ENCODE peak calls at places on chromosome 2, in seven cellular contexts. G is stomach, N is IMR-90, O is transverse colon, M is ascending aorta, D is left ventricle myocardium inferior, T is lower lobe of right lung. V is an unnamed sample. For H3K27me3, the result is how much of the 10 kb centered on the place peaks cover.

GRCh38 chr2:239159476-239159911 is 241.3 kb downstream of the HDAC4 start:
- DNase-seq in G (peak), N (no peak), O (peak), M (no peak), D (peak), T (no peak), V (no peak)

GRCh38 chr2:20450201-20451108 is 3.6 kb downstream of the RHOB start:
- DNase-seq in G (peak), N (peak), O (peak), M (peak), D (peak), T (no peak), V (no peak)

GRCh38 chr2:17336458-17336857 is 181.8 kb downstream of the RAD51AP2 start:
- DNase-seq in G (no peak), N (no peak), O (no peak), M (no peak), D (no peak), T (no peak), V (no peak)

GRCh38 chr2:150076281-150076680 is 411.2 kb downstream of the RND3 start:
- DNase-seq in G (no peak), N (peak), O (no peak), M (no peak), D (no peak), T (no peak), V (no peak)

GRCh38 chr2:128261245-128262128 is 57.2 kb downstream of the HS6ST1 start:
- DNase-seq in G (no peak), N (no peak), O (no peak), M (peak), D (no peak), T (no peak), V (no peak)

GRCh38 chr2:216807861-216808272 is 52.0 kb downstream of the TNP1 start:
- DNase-seq in G (peak), N (peak), O (no peak), M (no peak), D (peak), T (peak), V (no peak)

GRCh38 chr2:206970589-206971375 is 31.5 kb downstream of the CPO start:
- DNase-seq in G (no peak), N (no peak), O (no peak), M (no peak), D (no peak), T (no peak), V (no peak)

GRCh38 chr2:164761737-164762460 is 79.7 kb downstream of the COBLL1 start:
- DNase-seq in G (no peak), N (no peak), O (no peak), M (no peak), D (no peak), T (no peak), V (no peak)

GRCh38 chr2:208648368-208648767 is 241.8 kb downstream of the PTH2R start:
- DNase-seq in G (no peak), N (no peak), O (no peak), M (no peak), D (no peak), T (no peak), V (peak)

GRCh38 chr2:232486558-232487384 is 863 bp downstream of the ECEL1 start:
- DNase-seq in G (no peak), N (no peak), O (no peak), M (no peak), D (peak), T (peak), V (no peak)
- H3K4me3 ChIP-seq in G (no peak), N (no peak), O (no peak), M (peak), D (peak), T (peak), V (no peak)

GRCh38 chr2:62197609-62198236 is 1.8 kb downstream of the B3GNT2 start:
- DNase-seq in G (peak), N (no peak), O (peak), M (no peak), D (peak), T (peak), V (no peak)

GRCh38 chr2:62198237-62198633 is 2.3 kb downstream of the B3GNT2 start:
- DNase-seq in G (no peak), N (no peak), O (no peak), M (no peak), D (no peak), T (no peak), V (no peak)

GRCh38 chr2:62196278-62196901 is 475 bp downstream of the B3GNT2 start:
- DNase-seq in G (peak), N (no peak), O (peak), M (peak), D (no peak), T (peak), V (no peak)

GRCh38 chr2:62195421-62196277 is at the start of gene B3GNT2:
- DNase-seq in G (peak), N (peak), O (peak), M (peak), D (peak), T (peak), V (no peak)

GRCh38 chr2:62197017-62197586 is 1.2 kb downstream of the B3GNT2 start:
- DNase-seq in G (no peak), N (no peak), O (peak), M (no peak), D (no peak), T (peak), V (no peak)
- TF ChIP-seq CTCF in G (no peak), N (no peak), O (no peak), M (no peak), D (no peak), T (no peak), V (no peak)

GRCh38 chr2:118834901-118835738 is 12.3 kb downstream of the EN1 start:
- DNase-seq in G (no peak), N (no peak), O (no peak), M (peak), D (no peak), T (no peak), V (no peak)
- H3K27me3 ChIP-seq in G (half or more), N (half or more), O (half or more), M (under half), D (half or more), T (half or more), V (half or more)

DNA sequence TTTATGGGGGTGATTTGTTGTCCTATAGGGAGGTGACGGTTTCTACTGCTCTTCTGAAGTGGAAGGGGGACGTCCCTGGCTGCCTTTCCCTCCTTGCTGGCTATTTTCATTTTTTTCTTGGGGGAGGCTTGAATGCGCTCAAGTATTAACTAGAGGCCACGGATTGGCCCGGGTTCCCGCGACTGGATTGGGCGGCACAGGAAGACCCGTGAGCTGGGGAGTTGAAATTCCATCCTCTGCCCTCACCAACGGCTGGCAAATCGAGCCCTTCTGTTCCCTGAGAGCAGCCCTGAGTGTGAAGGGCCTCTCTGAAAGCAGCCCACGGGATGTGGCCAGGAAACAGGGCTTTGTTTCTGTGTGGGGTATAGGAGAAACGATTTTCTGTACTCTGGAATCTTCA is 176.6 kb upstream of the SPRED2 start:
- DNase-seq in G (no peak), N (no peak), O (no peak), M (peak), D (no peak), T (no peak), V (no peak)
- H3K4me3 ChIP-seq in G (no peak), N (no peak), O (no peak), M (no peak), D (no peak), T (no peak), V (no peak)

GRCh38 chr2:37287966-37288365 is 36.7 kb downstream of the PRKD3 start:
- DNase-seq in G (no peak), N (no peak), O (no peak), M (no peak), D (no peak), T (no peak), V (no peak)
- TF ChIP-seq CTCF in G (no peak), N (no peak), O (no peak), M (no peak), D (no peak), T (peak), V (peak)

GRCh38 chr2:19356545-19357382 is 1.7 kb downstream of the OSR1 start:
- DNase-seq in G (no peak), N (peak), O (no peak), M (peak), D (no peak), T (no peak), V (no peak)

GRCh38 chr2:19353721-19354050 is 4.7 kb downstream of the OSR1 start:
- DNase-seq in G (no peak), N (no peak), O (no peak), M (no peak), D (no peak), T (no peak), V (no peak)

GRCh38 chr2:19355931-19356544 is 2.4 kb downstream of the OSR1 start:
- DNase-seq in G (no peak), N (peak), O (no peak), M (no peak), D (no peak), T (no peak), V (no peak)

GRCh38 chr2:19354417-19355022 is 3.9 kb downstream of the OSR1 start:
- DNase-seq in G (no peak), N (peak), O (no peak), M (no peak), D (no peak), T (no peak), V (no peak)

DNA sequence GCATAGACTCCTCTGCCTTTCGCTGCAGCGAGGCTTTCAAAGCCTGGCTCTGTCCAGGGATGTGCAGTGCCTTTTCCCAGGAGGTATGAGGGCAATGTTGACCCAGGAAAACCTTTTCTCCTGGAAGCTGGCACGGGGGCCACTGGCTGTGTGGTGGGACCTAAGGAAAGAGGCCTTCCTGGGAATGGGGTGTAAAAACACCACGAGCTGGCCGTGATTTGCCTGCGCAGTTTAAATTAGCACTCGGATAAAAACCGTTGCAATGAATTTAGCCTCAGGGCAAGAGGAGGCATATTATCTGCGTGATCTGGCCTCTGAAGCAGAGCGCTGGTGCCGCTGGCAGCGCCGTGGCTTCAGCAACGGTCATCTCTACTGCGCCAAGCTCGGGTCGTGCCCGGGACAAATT is 3.0 kb downstream of the OSR1 start:
- DNase-seq in G (no peak), N (peak), O (no peak), M (no peak), D (no peak), T (no peak), V (no peak)
- H3K27me3 ChIP-seq in G (half or more), N (under half), O (half or more), M (under half), D (half or more), T (half or more), V (half or more)

V was measured in kidney epithelial cell.